ENCODE peak calls at places on chromosomes 7 and 10, in four cellular contexts. M is thoracic aorta, O is cardiac muscle cell, P is AG09309. K is an unnamed sample.
A peak's percentile ranks its signal among the peaks of the same experiment; 100 is the strongest.

GRCh38 chr7:151459726-151460473 is 20.0 kb upstream of the CRYGN start:
- DNase-seq in P (peak; percentile 84), O (peak; percentile 97), M (peak; percentile 65), K (peak; percentile 98)

GRCh38 chr7:123366991-123367390 is 167.2 kb upstream of the SLC13A1 start:
- DNase-seq in M (no peak), O (no peak), P (no peak), K (no peak)

GRCh38 chr10:37263304-37263703 is 137.9 kb downstream of the ANKRD30A start:
- DNase-seq in P (no peak), O (no peak), M (no peak), K (no peak)

GRCh38 chr7:51649-52048 is 140.7 kb upstream of the FAM20C start:
- DNase-seq in M (no peak), P (no peak), O (no peak), K (no peak)

GRCh38 chr7:101527844-101528667 is 101.0 kb downstream of the MYL10 start:
- DNase-seq in M (no peak), P (no peak), O (no peak), K (no peak)

GRCh38 chr7:137691566-137691965 is 155.2 kb downstream of the DGKI start:
- DNase-seq in P (no peak), M (no peak), O (no peak), K (no peak)

GRCh38 chr7:158828343-158829020 is 827 bp downstream of the ESYT2 start:
- DNase-seq in O (peak; percentile 38), M (no peak), P (no peak), K (peak; percentile 30)

GRCh38 chr10:78296794-78297193 is 263.1 kb downstream of the RPS24 start:
- DNase-seq in P (no peak), M (no peak), O (no peak), K (no peak)

GRCh38 chr7:81768951-81769778 is 682 bp downstream of the HGF start:
- DNase-seq in O (peak; percentile 40), P (no peak), M (no peak), K (no peak)

GRCh38 chr7:44775383-44776107 is 20.9 kb upstream of the PPIA start:
- DNase-seq in O (no peak), P (no peak), M (no peak), K (no peak)

GRCh38 chr10:44209806-44210205 is 175.1 kb downstream of the CXCL12 start:
- DNase-seq in M (no peak), P (no peak), O (no peak), K (no peak)

GRCh38 chr7:74410772-74411171 is 42.9 kb upstream of the GTF2IRD1 start:
- DNase-seq in O (no peak), P (no peak), M (no peak), K (no peak)

GRCh38 chr10:122669842-122670241 is 29.8 kb downstream of the C10orf120 start:
- DNase-seq in P (no peak), M (no peak), O (no peak), K (no peak)

GRCh38 chr7:24503511-24503910 is 69.7 kb upstream of the PALS2 start:
- DNase-seq in M (no peak), O (no peak), P (no peak), K (no peak)

GRCh38 chr7:122886357-122887081 is at the start of gene CADPS2:
- DNase-seq in P (peak; percentile 16), O (peak; percentile 92), M (peak; percentile 49), K (peak; percentile 94)

GRCh38 chr7:27842094-27842493 is 102.1 kb downstream of the TAX1BP1 start:
- DNase-seq in M (no peak), P (no peak), O (no peak), K (no peak)

GRCh38 chr7:111730476-111731300 is 168.4 kb upstream of the IMMP2L start:
- DNase-seq in M (no peak), O (peak; percentile 42), P (no peak), K (peak; percentile 34)

GRCh38 chr10:101682172-101682825 is 12.7 kb downstream of the FBXW4 start:
- DNase-seq in M (no peak), O (no peak), P (no peak), K (no peak)

GRCh38 chr7:13880789-13881188 is 108.7 kb downstream of the ETV1 start:
- DNase-seq in O (peak; percentile 41), P (peak; percentile 39), M (no peak), K (peak; percentile 35)

GRCh38 chr7:77453531-77453930 is 37.4 kb upstream of the GSAP start:
- DNase-seq in P (no peak), M (no peak), O (peak; percentile 46), K (peak; percentile 84)

GRCh38 chr10:112782176-112782907 is 167.7 kb upstream of the TCF7L2 start:
- DNase-seq in M (no peak), P (no peak), O (peak; percentile 60), K (peak; percentile 23)

GRCh38 chr7:112110651-112111050 is 95.5 kb downstream of the DOCK4 start:
- DNase-seq in M (no peak), O (no peak), P (no peak), K (no peak)

GRCh38 chr7:74234549-74234948 is 19.6 kb downstream of the RFC2 start:
- DNase-seq in P (no peak), M (no peak), O (no peak), K (no peak)

GRCh38 chr10:17216217-17216900 is 11.7 kb upstream of the VIM start:
- DNase-seq in P (peak; percentile 99), M (no peak), O (peak; percentile 96), K (peak; percentile 99)

GRCh38 chr7:53604201-53604600 is 568.8 kb downstream of the POM121L12 start:
- DNase-seq in O (no peak), P (no peak), M (no peak), K (no peak)

GRCh38 chr10:77636286-77636966 is 1.2 kb downstream of the KCNMA1 start:
- DNase-seq in O (no peak), M (no peak), P (no peak), K (no peak)

GRCh38 chr7:127968547-127968946 is 62.7 kb downstream of the LRRC4 start:
- DNase-seq in P (no peak), O (peak; percentile 30), M (no peak), K (peak; percentile 45)

GRCh38 chr10:121281576-121281975 is 316.7 kb downstream of the FGFR2 start:
- DNase-seq in M (no peak), P (no peak), O (peak; percentile 2), K (no peak)

GRCh38 chr10:89664206-89664605 is 19.2 kb upstream of the PANK1 start:
- DNase-seq in P (no peak), O (no peak), M (no peak), K (no peak)

GRCh38 chr7:17965600-17965999 is 25.3 kb upstream of the SNX13 start:
- DNase-seq in M (no peak), P (no peak), O (peak; percentile 21), K (peak; percentile 16)

DNA sequence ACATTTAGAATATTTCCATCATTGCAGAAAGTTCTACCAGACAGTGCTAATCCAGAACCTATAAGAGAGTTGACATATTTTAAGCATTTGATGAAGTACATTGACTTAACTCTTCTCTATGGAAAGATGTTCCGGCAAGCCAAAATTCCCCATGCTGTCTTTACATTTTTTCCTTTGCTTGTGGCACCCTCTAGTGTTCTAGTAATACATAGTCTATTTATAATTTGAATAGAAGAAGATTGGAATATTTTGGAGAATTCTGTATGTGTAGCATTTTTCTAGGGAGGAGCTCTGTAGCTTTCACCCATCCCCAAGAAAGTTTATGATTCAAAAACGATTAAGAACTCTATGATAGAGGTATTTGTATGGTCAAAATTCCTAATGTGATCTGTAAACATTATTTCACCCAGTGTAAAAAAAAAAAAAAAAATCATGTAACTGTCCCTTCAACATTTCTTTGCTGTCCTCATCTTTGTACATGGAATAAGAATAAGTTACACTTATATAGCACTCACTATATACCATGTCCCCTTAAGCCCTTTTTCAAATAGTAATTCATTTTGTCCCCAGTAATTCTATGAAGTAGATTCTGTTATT is 33.2 kb downstream of the NRF1 start:
- DNase-seq in M (no peak), O (peak; percentile 76), P (no peak), K (peak; percentile 77)
- TF ChIP-seq CTCF in M (peak; percentile 36), O (peak; percentile 49), P (peak; percentile 40), K (peak; percentile 44)

DNA sequence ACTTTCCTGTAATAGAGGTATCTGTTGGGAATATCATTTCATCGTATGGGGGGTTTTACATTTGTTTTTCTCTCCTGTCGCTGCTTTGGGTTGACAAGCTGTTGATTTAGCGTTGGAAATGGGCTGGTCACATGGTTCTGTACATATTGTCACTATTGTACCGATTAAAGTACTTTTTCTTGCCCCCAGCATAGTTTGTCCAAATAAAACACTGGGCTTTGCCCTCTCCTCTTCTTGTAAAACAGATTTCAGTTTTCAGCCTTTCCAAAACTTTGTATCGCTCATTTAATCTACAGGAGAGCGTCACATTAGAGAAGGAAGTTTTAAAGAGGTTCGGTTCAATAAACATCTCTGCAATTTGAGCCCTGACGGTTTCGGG is 4.0 kb downstream of the BMI1 start:
- DNase-seq in M (no peak), O (no peak), P (no peak), K (no peak)
- H3K4me3 ChIP-seq in M (peak overlapping the region; percentile 83), O (peak overlapping the region; percentile 59), P (peak overlapping the region; percentile 57), K (peak overlapping the region; percentile 59)

GRCh38 chr7:21300692-21301091 is 127.2 kb upstream of the SP4 start:
- DNase-seq in O (no peak), P (no peak), M (no peak), K (no peak)
- TF ChIP-seq CTCF in O (no peak), P (no peak), M (no peak), K (no peak)

GRCh38 chr7:157136372-157136771 is 2.4 kb upstream of the UBE3C start:
- DNase-seq in O (peak; percentile 92), P (peak; percentile 53), M (no peak), K (peak; percentile 96)
- H3K4me3 ChIP-seq in O (no peak overlapping the region), P (no peak overlapping the region), M (peak overlapping the region; percentile 35), K (no peak overlapping the region)

DNA sequence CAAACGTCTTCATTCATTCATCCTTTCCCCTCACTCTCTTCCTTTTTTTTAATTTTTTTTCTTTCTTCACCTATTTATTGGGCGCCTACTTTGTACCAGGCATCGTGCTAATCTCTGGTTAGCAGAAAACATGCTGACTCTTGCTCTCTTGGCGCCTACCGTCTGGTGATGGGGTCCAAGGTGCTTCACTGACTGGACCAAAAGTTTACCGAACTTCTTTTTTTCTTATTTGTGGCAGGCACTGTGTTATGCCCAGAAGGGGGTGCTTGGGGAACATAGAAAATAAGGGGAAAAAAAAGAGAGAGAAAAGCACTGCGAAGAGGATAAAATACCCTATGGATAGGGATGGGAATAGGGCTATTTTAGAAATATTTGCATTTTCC is 505 bp upstream of the FAM204A start:
- DNase-seq in O (no peak), M (no peak), P (no peak), K (no peak)
- TF ChIP-seq CTCF in O (no peak), M (no peak), P (no peak), K (no peak)

GRCh38 chr7:154931906-154932305 is 71.0 kb downstream of the PAXIP1 start:
- DNase-seq in M (no peak), P (no peak), O (no peak), K (peak; percentile 27)

GRCh38 chr7:154929006-154929726 is 73.8 kb downstream of the PAXIP1 start:
- DNase-seq in P (no peak), O (peak; percentile 1), M (no peak), K (peak; percentile 7)

GRCh38 chr7:154928136-154929005 is 74.6 kb downstream of the PAXIP1 start:
- DNase-seq in O (peak; percentile 95), P (peak; percentile 89), M (no peak), K (peak; percentile 96)

GRCh38 chr7:154927624-154928125 is 75.2 kb downstream of the PAXIP1 start:
- DNase-seq in P (peak; percentile 79), M (peak; percentile 69), O (peak; percentile 93), K (peak; percentile 96)
- H3K4me3 ChIP-seq in P (peak overlapping the region; percentile 53), M (peak overlapping the region; percentile 78), O (no peak overlapping the region), K (peak overlapping the region; percentile 65)